ENCODE peak calls at places on chromosomes 1 and 21, in eight cellular contexts. C, E, V, L, S, G, F and M are unnamed samples.

GRCh38 chr1:54791880-54792522 is 9.1 kb downstream of the TTC22 start:
- DNase-seq in C (no peak), E (peak; percentile 54), V (peak; percentile 85), L (no peak), S (peak; percentile 17), G (peak; percentile 12), F (no peak), M (no peak)

GRCh38 chr1:34407140-34407539 is 230.4 kb downstream of the C1orf94 start:
- DNase-seq in C (no peak), E (no peak), V (no peak), L (peak; percentile 13), S (no peak), G (no peak), F (no peak), M (no peak)

GRCh38 chr1:118488776-118489175 is 303.7 kb upstream of the SPAG17 start:
- DNase-seq in C (no peak), E (no peak), V (no peak), L (no peak), S (no peak), G (no peak), F (no peak), M (no peak)

GRCh38 chr1:157431751-157432150 is 120.6 kb downstream of the FCRL5 start:
- DNase-seq in C (no peak), E (peak; percentile 61), V (no peak), L (no peak), S (no peak), G (no peak), F (no peak), M (no peak)

GRCh38 chr1:36937371-36937770 is 96.9 kb downstream of the GRIK3 start:
- DNase-seq in C (no peak), E (no peak), V (no peak), L (no peak), S (no peak), G (no peak), F (no peak), M (no peak)

GRCh38 chr21:15065381-15066230 is 806 bp upstream of the NRIP1 start:
- DNase-seq in C (peak; percentile 77), E (peak; percentile 93), V (peak; percentile 56), L (no peak), S (peak; percentile 68), G (peak; percentile 47), F (peak; percentile 55), M (peak; percentile 78)

GRCh38 chr1:100847481-100847880 is 47.2 kb downstream of the EXTL2 start:
- DNase-seq in C (no peak), E (peak; percentile 60), V (no peak), L (no peak), S (no peak), G (no peak), F (no peak), M (no peak)

GRCh38 chr1:1079408-1080121 is 5.5 kb upstream of the RNF223 start:
- DNase-seq in C (no peak), E (peak; percentile 66), V (peak; percentile 72), L (peak; percentile 86), S (no peak), G (no peak), F (no peak), M (no peak)

GRCh38 chr1:113307771-113308451 is 82.4 kb upstream of the MAGI3 start:
- DNase-seq in C (no peak), E (peak; percentile 80), V (no peak), L (no peak), S (no peak), G (no peak), F (no peak), M (no peak)

GRCh38 chr1:150320667-150320978 is 710 bp upstream of the PRPF3 start:
- DNase-seq in C (no peak), E (no peak), V (no peak), L (no peak), S (no peak), G (no peak), F (no peak), M (no peak)

GRCh38 chr21:44300262-44300959 is 558 bp downstream of the PFKL start:
- DNase-seq in C (peak; percentile 63), E (peak; percentile 56), V (peak; percentile 44), L (no peak), S (peak; percentile 52), G (peak; percentile 42), F (peak; percentile 40), M (peak; percentile 63)

GRCh38 chr1:56357931-56358783 is 221.2 kb downstream of the PLPP3 start:
- DNase-seq in C (no peak), E (no peak), V (no peak), L (no peak), S (no peak), G (no peak), F (no peak), M (no peak)

GRCh38 chr1:245336149-245336983 is 181.6 kb downstream of the KIF26B start:
- DNase-seq in C (no peak), E (no peak), V (no peak), L (peak; percentile 5), S (no peak), G (no peak), F (no peak), M (no peak)

GRCh38 chr1:232610187-232610901 is 19.6 kb downstream of the SIPA1L2 start:
- DNase-seq in C (no peak), E (no peak), V (no peak), L (no peak), S (no peak), G (no peak), F (no peak), M (no peak)

GRCh38 chr1:120179420-120180348 is 3.4 kb upstream of the SEC22B start:
- DNase-seq in C (no peak), E (peak; percentile 91), V (peak; percentile 77), L (no peak), S (no peak), G (no peak), F (no peak), M (no peak)

GRCh38 chr1:48776400-48777218 is at the start of gene BEND5:
- DNase-seq in C (peak; percentile 74), E (no peak), V (peak; percentile 78), L (no peak), S (peak; percentile 38), G (peak; percentile 4), F (peak; percentile 28), M (peak; percentile 16)

GRCh38 chr1:188489336-188490112 is 1660.8 kb downstream of the PLA2G4A start:
- DNase-seq in C (no peak), E (peak; percentile 22), V (no peak), L (no peak), S (no peak), G (no peak), F (no peak), M (no peak)

GRCh38 chr1:84888753-84889152 is 4.3 kb downstream of the LPAR3 start:
- DNase-seq in C (no peak), E (no peak), V (no peak), L (peak; percentile 59), S (peak; percentile 6), G (no peak), F (no peak), M (no peak)

GRCh38 chr1:9960011-9960410 is 16.7 kb downstream of the NMNAT1 start:
- DNase-seq in C (no peak), E (no peak), V (no peak), L (no peak), S (no peak), G (no peak), F (no peak), M (no peak)

GRCh38 chr1:87150143-87150542 is 178.5 kb upstream of the LMO4 start:
- DNase-seq in C (no peak), E (no peak), V (no peak), L (no peak), S (no peak), G (no peak), F (no peak), M (no peak)

GRCh38 chr1:34186741-34187494 is 10.2 kb downstream of the C1orf94 start:
- DNase-seq in C (no peak), E (no peak), V (no peak), L (no peak), S (no peak), G (no peak), F (no peak), M (no peak)

GRCh38 chr1:235999259-235999925 is 65.5 kb downstream of the NID1 start:
- DNase-seq in C (no peak), E (peak; percentile 99), V (no peak), L (peak; percentile 52), S (peak; percentile 64), G (peak; percentile 52), F (no peak), M (no peak)

GRCh38 chr1:53278294-53278693 is 40.0 kb upstream of the MAGOH start:
- DNase-seq in C (peak; percentile 75), E (no peak), V (peak; percentile 82), L (no peak), S (peak; percentile 76), G (peak; percentile 14), F (peak; percentile 44), M (peak; percentile 26)

GRCh38 chr1:30906631-30907389 is 1.7 kb downstream of the SDC3 start:
- DNase-seq in C (no peak), E (no peak), V (no peak), L (no peak), S (no peak), G (no peak), F (no peak), M (no peak)

GRCh38 chr1:1419812-1420653 is 1.0 kb downstream of the ANKRD65 start:
- DNase-seq in C (peak; percentile 66), E (peak; percentile 33), V (no peak), L (no peak), S (no peak), G (no peak), F (no peak), M (no peak)